ENCODE peak calls at places on chromosomes 3 and 15, in four cellular contexts. T is RWPE1, A is heart left ventricle, W is A549. K is an unnamed sample.

GRCh38 chr15:43792761-43793493 is 807 bp downstream of the SERF2 start:
- DNase-seq in W (no peak), T (peak; percentile 53), A (no peak), K (no peak)

GRCh38 chr15:39194431-39194830 is 386.4 kb upstream of the THBS1 start:
- DNase-seq in W (no peak), T (no peak), A (no peak), K (no peak)

GRCh38 chr15:56996093-56996492 is 77.6 kb downstream of the TCF12 start:
- DNase-seq in A (no peak), T (no peak), W (no peak), K (no peak)

GRCh38 chr3:59978979-59979378 is 929.2 kb upstream of the CFAP20DC start:
- DNase-seq in T (no peak), W (no peak), A (no peak), K (no peak)

GRCh38 chr3:41431386-41431785 is 232.1 kb downstream of the CTNNB1 start:
- DNase-seq in W (no peak), T (no peak), A (no peak), K (no peak)

GRCh38 chr3:24359645-24360462 is 134.8 kb downstream of the THRB start:
- DNase-seq in A (no peak), W (no peak), T (no peak), K (no peak)

GRCh38 chr15:67083135-67083766 is 17.8 kb downstream of the SMAD3 start:
- DNase-seq in A (no peak), T (no peak), W (no peak), K (no peak)

GRCh38 chr3:66297260-66297863 is 76.6 kb downstream of the SLC25A26 start:
- DNase-seq in A (no peak), W (no peak), T (no peak), K (no peak)

GRCh38 chr3:52834871-52835501 is at the start of gene MUSTN1:
- DNase-seq in T (no peak), A (peak; percentile 68), W (no peak), K (no peak)

GRCh38 chr3:39127907-39128303 is 20.4 kb downstream of the TTC21A start:
- DNase-seq in W (no peak), T (no peak), A (no peak), K (no peak)

GRCh38 chr3:39127296-39127906 is 19.9 kb downstream of the TTC21A start:
- DNase-seq in A (no peak), W (no peak), T (no peak), K (no peak)

GRCh38 chr3:39125837-39126500 is 18.5 kb downstream of the TTC21A start:
- DNase-seq in A (no peak), W (no peak), T (no peak), K (no peak)

GRCh38 chr3:39124876-39125836 is 17.7 kb downstream of the TTC21A start:
- DNase-seq in W (peak; percentile 65), A (no peak), T (no peak), K (no peak)

GRCh38 chr3:39126532-39127071 is 19.1 kb downstream of the TTC21A start:
- DNase-seq in W (peak; percentile 72), T (no peak), A (no peak), K (no peak)
- TF ChIP-seq CTCF in W (peak; percentile 64), T (peak; percentile 33), A (peak; percentile 76), K (peak; percentile 69)

GRCh38 chr15:65962187-65962586 is 92.9 kb downstream of the RAB11A start:
- DNase-seq in A (no peak), T (peak; percentile 54), W (peak; percentile 30), K (no peak)
- TF ChIP-seq CTCF in A (peak; percentile 21), T (no peak), W (peak; percentile 34), K (no peak)

GRCh38 chr15:85027033-85027380 is 45.4 kb downstream of the PDE8A start:
- DNase-seq in T (no peak), W (no peak), A (no peak), K (no peak)
- TF ChIP-seq CTCF in T (no peak), W (no peak), A (no peak), K (no peak)

GRCh38 chr3:184345678-184346144 is 8.3 kb downstream of the FAM131A start:
- DNase-seq in W (peak; percentile 68), A (no peak), T (peak; percentile 75), K (no peak)
- TF ChIP-seq CTCF in W (peak; percentile 30), A (peak; percentile 34), T (peak; percentile 52), K (peak; percentile 71)